ENCODE peak calls at places on chromosomes 3 and 15, in ten cellular contexts. R, V, A, W, M, X, K, N, Y and C are unnamed samples.

GRCh38 chr15:78976691-78977090 is 31.8 kb upstream of the CTSH start:
- DNase-seq in A (no peak), V (no peak), X (no peak), W (no peak), Y (no peak), M (no peak), K (no peak), R (no peak), N (no peak), C (no peak)

GRCh38 chr3:115885621-115886020 is 262.3 kb downstream of the GAP43 start:
- DNase-seq in V (peak; percentile 5), W (no peak), R (no peak), K (no peak), M (no peak), X (no peak), N (no peak), Y (no peak), A (no peak), C (no peak)

GRCh38 chr3:99872633-99873254 is 55.1 kb downstream of the CMSS1 start:
- DNase-seq in W (no peak), V (no peak), N (no peak), Y (no peak), R (no peak), M (no peak), A (no peak), K (no peak), X (no peak), C (no peak)

GRCh38 chr15:61839541-61839940 is 220.7 kb downstream of the VPS13C start:
- DNase-seq in W (no peak), X (no peak), M (no peak), R (no peak), K (no peak), A (no peak), V (no peak), Y (no peak), N (no peak), C (no peak)

GRCh38 chr15:41286665-41287333 is 45.6 kb downstream of the OIP5 start:
- DNase-seq in Y (no peak), K (no peak), V (peak; percentile 38), X (peak; percentile 4), M (no peak), R (no peak), A (no peak), W (no peak), N (no peak), C (no peak)

GRCh38 chr15:25171111-25171811 is 216.5 kb downstream of the SNRPN start:
- DNase-seq in V (no peak), N (no peak), M (no peak), Y (peak; percentile 26), W (peak; percentile 8), R (no peak), X (peak; percentile 2), K (no peak), A (peak; percentile 11), C (peak; percentile 5)

GRCh38 chr15:35305906-35306305 is 220.8 kb upstream of the NANOGP8 start:
- DNase-seq in R (no peak), Y (no peak), K (no peak), N (no peak), A (no peak), V (peak; percentile 64), W (no peak), X (no peak), M (no peak), C (no peak)

GRCh38 chr15:64050281-64051092 is 4.2 kb upstream of the DAPK2 start:
- DNase-seq in R (no peak), W (no peak), X (no peak), M (no peak), Y (no peak), V (no peak), A (no peak), K (no peak), N (no peak), C (no peak)

GRCh38 chr15:86915811-86916331 is 836.2 kb downstream of the AGBL1 start:
- DNase-seq in K (peak; percentile 36), Y (no peak), A (peak; percentile 55), R (no peak), W (no peak), N (no peak), X (peak; percentile 23), M (no peak), V (peak; percentile 48), C (no peak)

GRCh38 chr3:192409203-192409837 is 318.0 kb downstream of the FGF12 start:
- DNase-seq in Y (peak; percentile 80), N (no peak), X (peak; percentile 15), K (peak; percentile 70), A (peak; percentile 76), M (no peak), V (no peak), R (no peak), W (no peak), C (peak; percentile 39)

GRCh38 chr3:156681003-156681402 is 6.6 kb downstream of the TIPARP start:
- DNase-seq in M (no peak), R (no peak), Y (no peak), A (peak; percentile 46), V (peak; percentile 88), W (peak; percentile 34), K (no peak), N (peak; percentile 50), X (peak; percentile 33), C (no peak)

GRCh38 chr3:21159565-21159950 is 591.5 kb downstream of the ZNF385D start:
- DNase-seq in V (no peak), X (no peak), M (no peak), R (no peak), Y (no peak), K (no peak), N (no peak), W (no peak), A (no peak), C (no peak)

GRCh38 chr3:14410501-14411165 is 8.2 kb downstream of the SLC6A6 start:
- DNase-seq in K (peak; percentile 80), V (peak; percentile 86), M (no peak), X (no peak), N (peak; percentile 58), A (no peak), R (no peak), W (no peak), Y (no peak), C (peak; percentile 62)

GRCh38 chr15:93244691-93245615 is 155.9 kb upstream of the RGMA start:
- DNase-seq in X (no peak), V (no peak), Y (no peak), W (peak; percentile 52), R (no peak), A (no peak), N (no peak), M (no peak), K (no peak), C (no peak)
- H3K4me1 ChIP-seq in X (no peaks in the 10 kb centered on the region), V (no peaks in the 10 kb centered on the region), Y (peaks cover 8% of the 10 kb centered on the region), W (peaks cover 11% of the 10 kb centered on the region), R (no peaks in the 10 kb centered on the region), A (peaks cover 5% of the 10 kb centered on the region), N (no peaks in the 10 kb centered on the region), M (no peaks in the 10 kb centered on the region), K (no peaks in the 10 kb centered on the region), C (no peaks in the 10 kb centered on the region)

DNA sequence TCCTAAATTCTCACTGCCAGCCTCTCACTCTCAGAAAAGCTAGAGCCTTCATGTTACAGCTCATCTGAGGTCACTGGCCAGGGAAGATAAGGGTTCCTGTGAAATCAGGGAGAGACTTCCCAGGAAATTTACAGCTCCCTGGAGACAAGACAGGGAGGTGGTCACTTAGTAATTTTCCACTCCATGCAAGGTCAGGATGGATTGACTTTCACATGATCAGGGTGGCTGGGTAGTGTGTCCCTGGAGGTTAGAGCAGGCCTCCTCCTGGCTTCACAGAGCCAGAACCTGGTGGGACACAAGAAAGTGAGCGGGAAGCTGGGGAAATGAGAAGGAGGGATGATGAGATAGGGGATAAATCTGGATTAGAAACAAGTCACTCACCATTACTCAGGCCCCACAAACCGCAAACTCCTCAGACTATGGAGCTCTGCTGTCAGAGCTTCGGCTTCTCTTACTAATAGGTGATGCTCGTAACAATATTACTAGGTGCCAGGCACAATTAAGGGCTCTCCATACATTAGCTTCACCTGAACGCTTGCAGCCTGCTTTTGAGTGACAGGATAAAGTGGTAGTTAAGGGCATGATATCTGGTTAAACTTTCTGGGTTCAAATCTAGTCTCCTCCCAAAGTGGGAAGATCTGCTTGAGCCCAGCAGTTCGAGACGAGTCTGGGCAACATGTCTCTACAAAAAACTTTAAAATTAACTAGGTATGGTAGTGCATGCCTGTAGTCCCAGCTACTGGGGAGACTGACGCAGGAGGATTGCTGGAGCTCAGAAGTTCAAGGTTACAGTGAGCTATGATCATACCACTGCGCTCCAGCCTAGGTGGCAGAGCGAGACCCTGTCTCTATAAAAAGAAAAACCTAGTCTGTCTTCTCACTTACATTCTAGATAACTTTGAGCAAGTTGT is 24.9 kb downstream of the DUOX2 start:
- DNase-seq in X (no peak), W (no peak), R (no peak), M (no peak), A (no peak), K (no peak), V (peak; percentile 26), Y (no peak), N (no peak), C (no peak)
- H3K27ac ChIP-seq in X (no peak overlapping the region), W (no peak overlapping the region), R (no peak overlapping the region), M (no peak overlapping the region), A (no peak overlapping the region), K (peak overlapping the region; percentile 5), V (no peak overlapping the region), Y (no peak overlapping the region), N (no peak overlapping the region), C (no peak overlapping the region)

DNA sequence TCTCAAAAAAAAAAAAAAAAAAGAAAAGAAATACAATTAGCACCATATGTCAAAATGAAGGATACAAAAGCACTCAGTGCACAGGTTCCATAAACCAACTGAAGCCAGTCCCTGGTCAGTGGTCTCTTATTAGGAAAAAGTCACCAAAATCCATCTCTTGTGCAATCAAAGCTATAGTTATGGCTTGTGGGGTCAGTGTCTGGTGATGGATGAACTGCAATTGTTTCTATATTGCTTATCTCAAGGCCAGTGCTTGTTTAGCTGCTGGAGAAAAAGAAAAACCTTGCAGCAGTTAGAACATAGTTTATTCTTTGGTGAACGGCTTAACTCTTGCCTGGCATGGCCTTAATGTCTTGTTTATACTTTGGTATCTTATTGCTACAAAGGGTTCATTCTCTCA is 2.8 kb upstream of the UQCRC1 start:
- DNase-seq in Y (no peak), X (no peak), A (no peak), M (no peak), V (no peak), N (no peak), R (no peak), W (no peak), K (no peak), C (no peak)
- H3K4me1 ChIP-seq in Y (peaks cover 2% of the 10 kb centered on the region), X (peaks cover 8% of the 10 kb centered on the region), A (no peaks in the 10 kb centered on the region), M (peaks cover 15% of the 10 kb centered on the region), V (peaks cover 16% of the 10 kb centered on the region), N (peaks cover 18% of the 10 kb centered on the region), R (peaks cover 12% of the 10 kb centered on the region), W (peaks cover 5% of the 10 kb centered on the region), K (peaks cover 10% of the 10 kb centered on the region), C (peaks cover 20% of the 10 kb centered on the region)

DNA sequence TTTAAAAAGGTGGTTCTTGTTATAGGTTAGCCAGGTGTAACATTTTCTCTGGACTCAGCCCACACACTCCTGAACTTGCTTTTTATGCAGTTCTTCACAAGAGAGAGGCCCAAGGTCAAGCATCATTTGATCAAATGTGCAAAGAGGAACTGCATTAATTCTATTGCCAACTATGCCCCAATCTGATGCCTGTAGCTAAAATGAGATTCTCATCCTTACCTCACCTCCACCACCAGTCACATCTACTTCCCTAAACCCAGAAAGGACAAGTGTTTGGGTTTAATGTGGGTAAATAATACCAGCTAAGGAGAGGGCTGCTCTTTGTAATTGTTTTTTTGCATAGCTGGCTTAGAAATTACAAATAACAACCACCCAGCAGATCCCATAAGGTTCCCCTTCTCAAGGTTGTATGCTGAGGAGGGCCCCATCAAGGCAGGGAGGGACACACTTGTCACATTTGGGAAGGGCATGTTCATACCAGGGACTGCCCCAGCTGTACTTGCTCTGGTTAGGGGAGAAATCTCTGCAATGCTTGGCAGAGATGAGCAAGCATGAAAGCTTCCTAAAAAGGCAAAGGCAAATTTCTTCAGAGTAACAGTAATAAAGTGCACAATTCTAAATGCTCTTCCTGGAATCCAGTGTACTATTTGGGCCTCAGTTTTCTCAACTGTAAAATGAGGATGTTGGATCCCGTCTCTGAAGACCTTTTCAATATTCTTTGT is 76.2 kb downstream of the TGFBR2 start:
- DNase-seq in X (no peak), A (no peak), K (no peak), R (no peak), M (no peak), W (no peak), V (no peak), N (no peak), Y (no peak), C (no peak)
- H3K27ac ChIP-seq in X (no peak overlapping the region), A (no peak overlapping the region), K (no peak overlapping the region), R (peak overlapping the region; percentile 6), M (no peak overlapping the region), W (no peak overlapping the region), V (peak overlapping the region; percentile 77), N (peak overlapping the region; percentile 42), Y (no peak overlapping the region), C (no peak overlapping the region)